ENCODE peak calls at places on chromosomes 13 and 19, in eight cellular contexts. One of them, this sample, is unnamed.

GRCh38 chr13:114107686-114108081 is 24.7 kb downstream of the RASA3 start:
- DNase-seq in suprapubic skin: peak
- DNase-seq in stomach: no peak
- DNase-seq in K562: no peak
- DNase-seq in prostate gland: no peak
- DNase-seq in breast epithelium: no peak
- DNase-seq in transverse colon: peak
- DNase-seq in HCT116: no peak
- DNase-seq in this sample: no peak

GRCh38 chr19:55678121-55678671 is 3.2 kb downstream of the EPN1 start:
- DNase-seq in suprapubic skin: no peak
- DNase-seq in stomach: peak
- DNase-seq in K562: no peak
- DNase-seq in prostate gland: no peak
- DNase-seq in breast epithelium: peak
- DNase-seq in transverse colon: peak
- DNase-seq in HCT116: no peak
- DNase-seq in this sample: peak

GRCh38 chr13:113187263-113187669 is 21.2 kb downstream of the PCID2 start:
- DNase-seq in suprapubic skin: peak
- DNase-seq in stomach: peak
- DNase-seq in K562: peak
- DNase-seq in prostate gland: no peak
- DNase-seq in breast epithelium: no peak
- DNase-seq in transverse colon: peak
- DNase-seq in HCT116: peak
- DNase-seq in this sample: no peak

GRCh38 chr19:53812335-53812734 is 11.8 kb downstream of the NLRP12 start:
- DNase-seq in suprapubic skin: no peak
- DNase-seq in stomach: no peak
- DNase-seq in K562: no peak
- DNase-seq in prostate gland: no peak
- DNase-seq in breast epithelium: no peak
- DNase-seq in transverse colon: no peak
- DNase-seq in HCT116: no peak
- DNase-seq in this sample: no peak

GRCh38 chr13:72151241-72151640 is 284.2 kb upstream of the DACH1 start:
- DNase-seq in suprapubic skin: no peak
- DNase-seq in stomach: no peak
- DNase-seq in K562: no peak
- DNase-seq in prostate gland: no peak
- DNase-seq in breast epithelium: no peak
- DNase-seq in transverse colon: no peak
- DNase-seq in HCT116: no peak
- DNase-seq in this sample: no peak

GRCh38 chr13:23547000-23547590 is 23.1 kb upstream of the TNFRSF19 start:
- DNase-seq in suprapubic skin: no peak
- DNase-seq in stomach: no peak
- DNase-seq in K562: no peak
- DNase-seq in prostate gland: peak
- DNase-seq in breast epithelium: no peak
- DNase-seq in transverse colon: peak
- DNase-seq in HCT116: no peak
- DNase-seq in this sample: no peak

GRCh38 chr13:114101325-114101821 is 31.1 kb downstream of the RASA3 start:
- DNase-seq in suprapubic skin: peak
- DNase-seq in stomach: no peak
- DNase-seq in K562: no peak
- DNase-seq in prostate gland: no peak
- DNase-seq in breast epithelium: no peak
- DNase-seq in transverse colon: peak
- DNase-seq in HCT116: no peak
- DNase-seq in this sample: no peak

GRCh38 chr13:35157143-35157755 is 215.2 kb downstream of the NBEA start:
- DNase-seq in suprapubic skin: no peak
- DNase-seq in stomach: no peak
- DNase-seq in K562: peak
- DNase-seq in prostate gland: peak
- DNase-seq in breast epithelium: no peak
- DNase-seq in transverse colon: peak
- DNase-seq in HCT116: peak
- DNase-seq in this sample: no peak

GRCh38 chr13:89401209-89401810 is 1730.1 kb downstream of the SLITRK5 start:
- DNase-seq in suprapubic skin: no peak
- DNase-seq in stomach: no peak
- DNase-seq in K562: no peak
- DNase-seq in prostate gland: no peak
- DNase-seq in breast epithelium: no peak
- DNase-seq in transverse colon: no peak
- DNase-seq in HCT116: no peak
- DNase-seq in this sample: no peak

GRCh38 chr13:63184693-63185092 is 1769.0 kb upstream of the PCDH20 start:
- DNase-seq in suprapubic skin: no peak
- DNase-seq in stomach: no peak
- DNase-seq in K562: no peak
- DNase-seq in prostate gland: no peak
- DNase-seq in breast epithelium: no peak
- DNase-seq in transverse colon: no peak
- DNase-seq in HCT116: peak
- DNase-seq in this sample: no peak

GRCh38 chr19:12825259-12826131 is 8.9 kb downstream of the RTBDN start:
- DNase-seq in suprapubic skin: no peak
- DNase-seq in stomach: peak
- DNase-seq in K562: peak
- DNase-seq in prostate gland: no peak
- DNase-seq in breast epithelium: no peak
- DNase-seq in transverse colon: no peak
- DNase-seq in HCT116: no peak
- DNase-seq in this sample: no peak

GRCh38 chr13:111409413-111409812 is 89.0 kb downstream of the TEX29 start:
- DNase-seq in suprapubic skin: no peak
- DNase-seq in stomach: no peak
- DNase-seq in K562: no peak
- DNase-seq in prostate gland: no peak
- DNase-seq in breast epithelium: no peak
- DNase-seq in transverse colon: no peak
- DNase-seq in HCT116: no peak
- DNase-seq in this sample: no peak

GRCh38 chr13:93740334-93740733 is 513.7 kb downstream of the GPC6 start:
- DNase-seq in suprapubic skin: no peak
- DNase-seq in stomach: no peak
- DNase-seq in K562: no peak
- DNase-seq in prostate gland: no peak
- DNase-seq in breast epithelium: no peak
- DNase-seq in transverse colon: no peak
- DNase-seq in HCT116: no peak
- DNase-seq in this sample: no peak

GRCh38 chr13:114099918-114100445 is 32.4 kb downstream of the RASA3 start:
- DNase-seq in suprapubic skin: no peak
- DNase-seq in stomach: no peak
- DNase-seq in K562: no peak
- DNase-seq in prostate gland: no peak
- DNase-seq in breast epithelium: no peak
- DNase-seq in transverse colon: peak
- DNase-seq in HCT116: peak
- DNase-seq in this sample: no peak

GRCh38 chr13:29922281-29922821 is 71.9 kb upstream of the UBL3 start:
- DNase-seq in suprapubic skin: no peak
- DNase-seq in stomach: no peak
- DNase-seq in K562: no peak
- DNase-seq in prostate gland: no peak
- DNase-seq in breast epithelium: no peak
- DNase-seq in transverse colon: no peak
- DNase-seq in HCT116: no peak
- DNase-seq in this sample: no peak

GRCh38 chr13:33644607-33645543 is 173.1 kb upstream of the RFC3 start:
- DNase-seq in suprapubic skin: no peak
- DNase-seq in stomach: no peak
- DNase-seq in K562: no peak
- DNase-seq in prostate gland: no peak
- DNase-seq in breast epithelium: no peak
- DNase-seq in transverse colon: no peak
- DNase-seq in HCT116: no peak
- DNase-seq in this sample: no peak

GRCh38 chr13:111480976-111481375 is 160.5 kb downstream of the TEX29 start:
- DNase-seq in suprapubic skin: peak
- DNase-seq in stomach: peak
- DNase-seq in K562: no peak
- DNase-seq in prostate gland: no peak
- DNase-seq in breast epithelium: no peak
- DNase-seq in transverse colon: no peak
- DNase-seq in HCT116: no peak
- DNase-seq in this sample: no peak

DNA sequence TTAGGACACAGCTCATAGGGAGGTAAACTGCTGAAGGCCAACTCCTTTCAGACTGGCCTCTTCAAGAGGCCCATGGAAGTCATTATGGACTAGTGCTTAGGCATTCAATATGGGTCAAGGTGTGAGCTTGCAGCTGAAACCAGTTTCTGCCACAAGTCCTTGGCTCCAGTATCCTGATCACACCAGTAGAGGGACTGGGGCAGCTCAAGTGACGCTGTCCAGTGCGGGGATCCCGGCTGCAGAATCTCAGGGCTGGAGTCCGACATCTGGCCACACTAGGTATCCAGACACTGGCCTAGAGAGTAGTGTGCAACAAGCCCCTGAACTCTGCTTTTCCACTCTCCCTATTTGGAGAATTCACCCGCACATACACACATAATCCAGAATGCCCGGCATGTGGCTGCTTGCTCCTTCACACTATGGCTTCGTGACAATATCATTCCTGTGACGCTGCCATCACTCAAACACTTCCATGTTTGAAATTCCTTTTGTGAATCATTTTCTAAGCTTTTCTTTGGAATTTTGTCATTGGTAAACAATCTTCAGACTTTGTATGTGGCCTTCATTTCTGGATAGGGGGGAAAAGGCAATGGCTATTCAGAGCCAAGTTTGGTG is 425.1 kb downstream of the EFNB2 start:
- DNase-seq in suprapubic skin: no peak
- DNase-seq in stomach: no peak
- DNase-seq in K562: no peak
- DNase-seq in prostate gland: no peak
- DNase-seq in breast epithelium: no peak
- DNase-seq in transverse colon: no peak
- DNase-seq in HCT116: no peak
- DNase-seq in this sample: no peak
- TF ChIP-seq POLR2AphosphoS5 in suprapubic skin: no peak
- TF ChIP-seq POLR2AphosphoS5 in stomach: no peak
- TF ChIP-seq POLR2AphosphoS5 in K562: no peak
- TF ChIP-seq POLR2AphosphoS5 in prostate gland: no peak
- TF ChIP-seq POLR2AphosphoS5 in breast epithelium: no peak
- TF ChIP-seq POLR2AphosphoS5 in transverse colon: no peak
- TF ChIP-seq POLR2AphosphoS5 in HCT116: no peak
- TF ChIP-seq POLR2AphosphoS5 in this sample: no peak

GRCh38 chr19:48421548-48421947 is 24.2 kb upstream of the GRWD1 start:
- DNase-seq in suprapubic skin: peak
- DNase-seq in stomach: no peak
- DNase-seq in K562: no peak
- DNase-seq in prostate gland: no peak
- DNase-seq in breast epithelium: no peak
- DNase-seq in transverse colon: no peak
- DNase-seq in HCT116: no peak
- DNase-seq in this sample: no peak

GRCh38 chr19:48419158-48419920 is 25.9 kb downstream of the GRIN2D start:
- DNase-seq in suprapubic skin: no peak
- DNase-seq in stomach: peak
- DNase-seq in K562: peak
- DNase-seq in prostate gland: no peak
- DNase-seq in breast epithelium: no peak
- DNase-seq in transverse colon: peak
- DNase-seq in HCT116: no peak
- DNase-seq in this sample: peak

DNA sequence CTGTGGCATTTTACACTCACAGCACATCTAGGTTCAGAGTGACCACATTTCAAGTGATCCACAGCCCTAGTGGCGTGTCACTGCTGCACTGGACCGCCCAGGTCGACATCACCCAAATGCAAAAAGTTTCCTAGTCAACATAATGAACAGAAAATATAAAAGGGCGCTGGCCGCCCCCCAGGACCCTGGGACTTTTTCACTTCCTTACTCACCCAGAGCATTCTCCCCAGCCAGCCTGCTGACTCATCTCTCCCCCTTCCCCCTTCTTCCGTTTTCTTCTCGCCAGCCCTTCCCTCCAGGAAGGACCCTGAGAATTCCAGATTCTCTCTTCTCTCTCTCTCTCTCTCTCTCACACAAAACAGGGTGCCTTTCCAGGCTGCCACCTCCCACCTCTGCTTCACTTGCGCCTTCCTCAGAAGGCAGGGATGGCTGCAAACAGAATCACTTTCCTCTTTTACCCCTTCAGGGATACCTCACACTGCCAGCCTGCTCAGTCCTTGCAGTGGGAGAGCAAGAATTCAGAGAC is 21.0 kb upstream of the GRWD1 start:
- DNase-seq in suprapubic skin: no peak
- DNase-seq in stomach: no peak
- DNase-seq in K562: peak
- DNase-seq in prostate gland: no peak
- DNase-seq in breast epithelium: no peak
- DNase-seq in transverse colon: no peak
- DNase-seq in HCT116: no peak
- DNase-seq in this sample: no peak
- TF ChIP-seq POLR2A in suprapubic skin: no peak
- TF ChIP-seq POLR2A in stomach: no peak
- TF ChIP-seq POLR2A in K562: peak
- TF ChIP-seq POLR2A in prostate gland: no peak
- TF ChIP-seq POLR2A in breast epithelium: no peak
- TF ChIP-seq POLR2A in transverse colon: no peak
- TF ChIP-seq POLR2A in HCT116: no peak
- TF ChIP-seq POLR2A in this sample: no peak

GRCh38 chr13:110216403-110217041 is 90.4 kb downstream of the COL4A1 start:
- DNase-seq in suprapubic skin: no peak
- DNase-seq in stomach: no peak
- DNase-seq in K562: no peak
- DNase-seq in prostate gland: no peak
- DNase-seq in breast epithelium: no peak
- DNase-seq in transverse colon: no peak
- DNase-seq in HCT116: no peak
- DNase-seq in this sample: no peak
- TF ChIP-seq POLR2AphosphoS5 in suprapubic skin: peak
- TF ChIP-seq POLR2AphosphoS5 in stomach: peak
- TF ChIP-seq POLR2AphosphoS5 in K562: no peak
- TF ChIP-seq POLR2AphosphoS5 in prostate gland: no peak
- TF ChIP-seq POLR2AphosphoS5 in breast epithelium: peak
- TF ChIP-seq POLR2AphosphoS5 in transverse colon: peak
- TF ChIP-seq POLR2AphosphoS5 in HCT116: no peak
- TF ChIP-seq POLR2AphosphoS5 in this sample: no peak

DNA sequence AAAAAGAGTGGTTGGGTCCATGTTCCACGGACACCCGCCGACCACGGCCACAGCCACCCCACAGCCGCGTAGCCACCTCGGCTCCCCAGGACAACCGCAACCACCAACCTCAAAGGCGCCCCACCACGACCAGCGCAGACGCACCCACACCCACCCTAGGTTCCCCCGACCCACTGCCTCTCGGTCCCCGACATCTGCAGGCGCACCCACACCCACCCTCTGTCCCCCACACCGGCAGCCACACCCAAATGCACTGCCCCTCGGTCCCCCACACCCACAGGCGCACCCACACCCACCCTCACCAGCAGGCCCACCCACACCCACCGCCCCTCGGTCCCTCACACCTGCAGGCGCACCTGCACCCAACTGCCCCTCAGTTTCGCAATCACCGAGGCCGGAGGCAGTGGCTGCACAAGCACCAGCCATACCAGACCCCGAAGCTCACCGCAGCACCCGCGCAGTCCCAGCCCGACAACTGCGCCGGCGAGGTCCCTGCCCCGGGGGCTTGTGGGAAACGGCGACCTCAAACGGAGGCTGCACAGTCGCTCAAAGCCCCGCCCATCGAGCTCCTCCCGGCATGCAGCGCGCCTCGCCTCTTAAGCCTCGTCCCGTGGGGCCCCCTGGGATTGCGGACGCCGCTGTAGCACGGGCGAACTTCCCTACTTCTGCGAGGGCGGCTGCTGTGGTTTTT is 18.3 kb downstream of the ZNF77 start:
- DNase-seq in suprapubic skin: no peak
- DNase-seq in stomach: no peak
- DNase-seq in K562: no peak
- DNase-seq in prostate gland: no peak
- DNase-seq in breast epithelium: no peak
- DNase-seq in transverse colon: no peak
- DNase-seq in HCT116: no peak
- DNase-seq in this sample: no peak
- TF ChIP-seq POLR2A in suprapubic skin: no peak
- TF ChIP-seq POLR2A in stomach: no peak
- TF ChIP-seq POLR2A in K562: no peak
- TF ChIP-seq POLR2A in prostate gland: no peak
- TF ChIP-seq POLR2A in breast epithelium: no peak
- TF ChIP-seq POLR2A in transverse colon: no peak
- TF ChIP-seq POLR2A in HCT116: no peak
- TF ChIP-seq POLR2A in this sample: no peak